ENCODE peak calls at places on chromosome 6, in four cellular contexts. S is astrocyte of the cerebellum, C is A673, P is LNCaP clone FGC. E is an unnamed sample.

GRCh38 chr6:166862287-166862977 is 93.9 kb downstream of the RNASET2 start:
- DNase-seq in S (no peak), C (peak; percentile 17), P (no peak), E (no peak)

GRCh38 chr6:6712979-6713514 is 124.5 kb downstream of the LY86 start:
- DNase-seq in S (no peak), C (no peak), P (no peak), E (no peak)

GRCh38 chr6:138277835-138278234 is 59.5 kb upstream of the PBOV1 start:
- DNase-seq in S (no peak), C (no peak), P (no peak), E (no peak)

GRCh38 chr6:83853968-83854501 is 875 bp downstream of the RIPPLY2 start:
- DNase-seq in S (no peak), C (no peak), P (no peak), E (no peak)

GRCh38 chr6:35146453-35146852 is 5.3 kb upstream of the TCP11 start:
- DNase-seq in S (no peak), C (peak; percentile 57), P (peak; percentile 18), E (no peak)

GRCh38 chr6:47836639-47837038 is 54.8 kb downstream of the OPN5 start:
- DNase-seq in S (no peak), C (no peak), P (no peak), E (no peak)

GRCh38 chr6:91161246-91161645 is 574.4 kb upstream of the MAP3K7 start:
- DNase-seq in S (no peak), C (no peak), P (no peak), E (no peak)

GRCh38 chr6:69089539-69089938 is 454.5 kb downstream of the ADGRB3 start:
- DNase-seq in S (no peak), C (no peak), P (no peak), E (no peak)

GRCh38 chr6:78526432-78526831 is 340.9 kb upstream of the IRAK1BP1 start:
- DNase-seq in S (no peak), C (no peak), P (no peak), E (no peak)

GRCh38 chr6:121522771-121523386 is 87.4 kb downstream of the GJA1 start:
- DNase-seq in S (no peak), C (no peak), P (no peak), E (no peak)

GRCh38 chr6:81987293-81987692 is 234.8 kb upstream of the TENT5A start:
- DNase-seq in S (no peak), C (no peak), P (no peak), E (no peak)

GRCh38 chr6:79868098-79868722 is 79.1 kb downstream of the ELOVL4 start:
- DNase-seq in S (peak; percentile 67), C (peak; percentile 88), P (peak; percentile 59), E (peak; percentile 23)

GRCh38 chr6:112027942-112028674 is 25.8 kb upstream of the CCN6 start:
- DNase-seq in S (no peak), C (peak; percentile 75), P (no peak), E (peak; percentile 77)

GRCh38 chr6:36660771-36661471 is 17.6 kb upstream of the CDKN1A start:
- DNase-seq in S (no peak), C (no peak), P (no peak), E (no peak)

GRCh38 chr6:41464481-41464880 is 81.7 kb upstream of the FOXP4 start:
- DNase-seq in S (no peak), C (no peak), P (no peak), E (no peak)
- H3K4me3 ChIP-seq in S (no peak overlapping the region), C (no peak overlapping the region), P (no peak overlapping the region), E (no peak overlapping the region)

GRCh38 chr6:154459513-154459912 is 51.0 kb downstream of the CNKSR3 start:
- DNase-seq in S (no peak), C (no peak), P (no peak), E (no peak)
- TF ChIP-seq CTCF in S (no peak), C (no peak), P (no peak), E (no peak)

DNA sequence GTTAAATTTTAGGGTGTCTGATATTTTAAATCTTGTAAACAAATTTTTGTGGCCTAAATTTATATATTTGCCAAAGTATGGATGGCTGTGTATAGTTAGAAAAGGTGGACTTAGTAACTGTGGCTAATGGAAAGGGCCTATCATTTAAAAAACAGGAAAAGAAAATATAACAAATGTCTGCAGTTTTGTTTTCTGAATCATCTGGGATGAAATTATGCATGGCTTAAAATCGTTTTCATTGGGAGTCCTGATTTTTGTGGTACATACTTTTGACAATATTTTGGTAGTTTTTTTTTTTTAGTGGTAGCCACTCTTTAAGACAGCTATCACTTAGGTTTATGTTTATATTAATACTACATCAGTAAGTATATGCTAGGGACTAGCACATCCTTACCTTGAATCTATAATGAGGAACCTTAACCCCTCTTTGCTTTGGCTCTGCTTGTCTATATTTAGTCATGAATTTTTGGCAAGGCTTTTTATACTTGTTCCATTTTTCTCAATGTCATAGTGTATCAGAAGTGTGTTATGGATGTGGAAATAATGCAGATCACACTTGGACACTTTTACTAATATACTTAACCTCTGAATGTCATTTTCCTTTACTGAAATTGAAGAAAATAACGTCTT is 5.6 kb downstream of the ARID1B start:
- DNase-seq in S (no peak), C (no peak), P (no peak), E (no peak)
- H3K4me3 ChIP-seq in S (peak overlapping the region; percentile 52), C (peak overlapping the region; percentile 73), P (no peak overlapping the region), E (peak overlapping the region; percentile 32)

GRCh38 chr6:40845588-40845987 is 193.4 kb downstream of the UNC5CL start:
- DNase-seq in S (peak; percentile 23), C (peak; percentile 71), P (no peak), E (no peak)
- TF ChIP-seq CTCF in S (peak; percentile 65), C (peak; percentile 79), P (peak; percentile 74), E (peak; percentile 70)

GRCh38 chr6:3228791-3229565 is 1.5 kb upstream of the TUBB2B start:
- DNase-seq in S (no peak), C (peak; percentile 74), P (no peak), E (no peak)

GRCh38 chr6:3227363-3228045 is at the start of gene TUBB2B:
- DNase-seq in S (no peak), C (peak; percentile 92), P (no peak), E (no peak)

GRCh38 chr6:3229566-3230274 is 2.3 kb upstream of the TUBB2B start:
- DNase-seq in S (no peak), C (no peak), P (no peak), E (no peak)

GRCh38 chr6:3226422-3227362 is 761 bp downstream of the TUBB2B start:
- DNase-seq in S (no peak), C (peak; percentile 88), P (no peak), E (no peak)

GRCh38 chr6:3228046-3228671 is 706 bp upstream of the TUBB2B start:
- DNase-seq in S (no peak), C (no peak), P (no peak), E (no peak)
- H3K4me3 ChIP-seq in S (peak overlapping the region; percentile 47), C (peak overlapping the region; percentile 85), P (no peak overlapping the region), E (no peak overlapping the region)

GRCh38 chr6:170153436-170154319 is 137.2 kb downstream of the DLL1 start:
- DNase-seq in S (no peak), C (no peak), P (no peak), E (no peak)
- TF ChIP-seq CTCF in S (no peak), C (no peak), P (no peak), E (no peak)

DNA sequence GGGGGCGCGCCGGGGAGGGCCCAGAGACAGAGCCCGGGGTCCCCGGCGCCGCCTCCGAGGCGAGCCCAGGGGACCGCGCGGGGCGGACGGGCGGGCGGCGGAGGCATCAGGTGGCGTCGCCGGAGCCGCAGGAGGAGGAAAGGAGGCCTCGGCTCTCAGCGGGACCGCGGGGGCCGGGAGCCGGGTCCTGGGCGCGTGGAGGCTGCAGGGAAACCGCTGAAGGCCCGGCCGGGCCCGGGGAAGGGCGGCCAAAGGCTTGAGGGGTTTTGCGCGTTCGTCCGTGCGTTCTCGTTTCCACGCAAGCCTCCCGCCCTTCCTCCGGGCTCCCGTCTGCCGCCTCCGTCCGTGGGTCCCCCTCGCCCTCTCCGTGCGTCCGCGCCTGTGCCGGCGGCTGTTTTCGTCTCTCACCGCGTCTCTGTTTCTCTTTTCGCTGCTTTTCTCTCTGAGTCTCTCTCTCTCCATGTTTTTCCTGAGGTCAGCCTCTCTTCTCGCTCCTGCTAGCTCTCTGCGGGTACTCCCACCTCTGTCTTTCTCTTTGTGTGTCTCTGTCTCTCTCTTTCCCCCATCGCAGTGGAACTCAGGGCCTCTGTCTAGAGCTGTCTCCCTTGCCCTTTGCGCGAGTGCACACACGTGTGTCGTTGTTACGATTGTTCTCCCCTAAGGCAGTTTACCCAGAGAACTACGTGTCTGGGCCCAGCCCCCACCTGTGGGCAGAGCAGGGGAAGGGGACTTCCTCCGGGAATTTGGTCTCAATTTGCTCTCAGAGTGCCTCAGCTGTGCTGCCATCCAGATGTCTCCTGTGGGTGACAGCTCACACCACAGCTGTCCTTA is 2.1 kb downstream of the IRF4 start:
- DNase-seq in S (no peak), C (no peak), P (no peak), E (no peak)
- H3K4me3 ChIP-seq in S (no peak overlapping the region), C (no peak overlapping the region), P (no peak overlapping the region), E (no peak overlapping the region)

GRCh38 chr6:76881414-76881813 is 581.9 kb downstream of the HTR1B start:
- DNase-seq in S (no peak), C (no peak), P (no peak), E (no peak)

DNA sequence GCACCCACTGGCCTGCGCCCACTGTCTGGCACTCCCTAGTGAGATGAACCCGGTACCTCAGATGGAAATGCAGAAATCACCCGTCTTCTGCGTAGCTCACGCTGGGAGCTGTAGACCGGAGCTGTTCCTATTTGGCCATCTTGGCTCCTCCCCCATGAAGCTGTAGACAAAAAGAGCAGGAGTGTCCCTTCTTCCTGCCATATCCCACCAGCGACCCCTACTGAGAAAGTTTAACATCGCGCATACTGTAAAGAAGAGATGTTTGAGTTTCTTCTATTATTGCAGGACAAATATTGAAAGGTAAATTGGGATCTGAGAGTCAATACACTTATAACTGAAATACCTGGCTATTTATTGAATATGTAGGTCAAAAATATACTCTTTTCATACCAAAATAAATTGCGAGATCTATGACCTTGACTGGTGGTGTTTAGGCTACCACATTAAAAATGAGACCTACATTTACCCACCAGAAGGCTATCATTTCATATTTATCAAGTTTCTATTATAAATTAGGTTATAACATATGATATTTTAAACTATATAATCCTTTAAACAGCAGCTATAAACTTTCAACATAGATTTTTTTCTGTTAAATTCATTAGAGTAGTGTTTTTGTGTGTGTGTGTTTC is 586.3 kb downstream of the HTR1B start:
- DNase-seq in S (no peak), C (peak; percentile 2), P (peak; percentile 81), E (no peak)
- TF ChIP-seq CTCF in S (peak; percentile 23), C (no peak), P (peak; percentile 83), E (no peak)

DNA sequence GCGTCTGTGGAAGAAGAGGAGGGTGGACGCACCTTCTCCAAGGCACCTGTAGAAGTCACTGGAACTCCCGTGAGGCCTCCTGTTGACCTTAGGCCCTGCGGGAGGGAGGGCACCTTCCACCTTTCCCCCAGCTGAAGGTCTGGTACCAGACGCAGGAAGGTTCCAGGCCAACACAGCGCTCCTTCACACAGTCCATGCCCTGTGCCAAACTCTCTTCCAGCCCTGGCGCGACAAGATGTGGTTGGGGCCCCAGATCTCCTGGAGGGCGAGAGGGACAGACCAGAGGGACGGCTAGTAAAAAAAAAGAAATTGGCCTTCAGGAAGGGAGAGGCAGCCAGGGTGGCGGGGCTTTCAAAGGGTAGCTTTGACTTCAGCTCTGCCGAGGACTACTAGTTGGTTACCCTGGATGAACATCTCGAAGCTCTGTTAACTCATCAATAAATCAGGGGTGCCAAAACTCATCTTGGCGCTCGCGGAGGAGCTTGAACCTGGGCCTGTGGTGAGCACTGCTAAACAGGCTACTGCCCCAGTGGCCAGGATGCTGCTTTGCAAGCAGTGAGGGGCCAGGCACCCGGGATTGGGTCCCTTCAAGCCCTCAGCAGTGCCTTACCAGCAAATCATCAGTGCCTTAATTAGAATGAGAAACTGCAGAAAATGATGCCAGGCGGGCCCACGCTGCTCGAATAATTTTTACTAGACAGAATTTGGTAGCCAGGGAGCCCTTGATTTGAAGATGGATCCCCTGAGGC is 14.9 kb downstream of the AARS2 start:
- DNase-seq in S (no peak), C (no peak), P (no peak), E (no peak)
- H3K4me3 ChIP-seq in S (no peak overlapping the region), C (peak overlapping the region; percentile 52), P (peak overlapping the region; percentile 45), E (no peak overlapping the region)